ENCODE peak calls at places on chromosomes 16 and 17, in eight cellular contexts. Z, G, F, W, P, T, C and Q are unnamed samples.

GRCh38 chr17:28745777-28746473 is 2.1 kb downstream of the TRAF4 start:
- DNase-seq in Z (no peak), G (no peak), F (peak; percentile 81), W (no peak), P (peak; percentile 57), T (no peak), C (no peak), Q (no peak)

GRCh38 chr17:3695723-3696411 is at the start of gene P2RX5:
- DNase-seq in Z (no peak), G (no peak), F (no peak), W (peak; percentile 16), P (peak; percentile 42), T (peak; percentile 37), C (peak; percentile 38), Q (no peak)

GRCh38 chr16:81625544-81626152 is 153.4 kb upstream of the PLCG2 start:
- DNase-seq in Z (peak; percentile 43), G (peak; percentile 42), F (peak; percentile 73), W (peak; percentile 23), P (peak; percentile 90), T (no peak), C (peak; percentile 68), Q (peak; percentile 43)

GRCh38 chr17:29018788-29019474 is 13.1 kb upstream of the SEZ6 start:
- DNase-seq in Z (no peak), G (no peak), F (no peak), W (no peak), P (no peak), T (no peak), C (no peak), Q (no peak)

GRCh38 chr17:18158022-18158600 is 25.5 kb upstream of the ALKBH5 start:
- DNase-seq in Z (peak; percentile 85), G (peak; percentile 81), F (peak; percentile 60), W (peak; percentile 23), P (peak; percentile 84), T (peak; percentile 76), C (peak; percentile 51), Q (peak; percentile 77)

GRCh38 chr16:57577214-57577613 is 34.8 kb downstream of the ADGRG5 start:
- DNase-seq in Z (no peak), G (no peak), F (no peak), W (no peak), P (no peak), T (no peak), C (no peak), Q (no peak)

GRCh38 chr17:51764387-51764971 is 394.0 kb downstream of the CA10 start:
- DNase-seq in Z (peak; percentile 45), G (peak; percentile 64), F (peak; percentile 53), W (peak; percentile 95), P (peak; percentile 82), T (peak; percentile 41), C (peak; percentile 47), Q (peak; percentile 46)

GRCh38 chr16:85395913-85396878 is 216.9 kb upstream of the GSE1 start:
- DNase-seq in Z (peak; percentile 24), G (no peak), F (no peak), W (no peak), P (peak; percentile 53), T (no peak), C (peak; percentile 44), Q (no peak)

GRCh38 chr16:17548825-17549224 is 78.1 kb upstream of the XYLT1 start:
- DNase-seq in Z (no peak), G (no peak), F (no peak), W (no peak), P (no peak), T (no peak), C (no peak), Q (no peak)

GRCh38 chr16:83356266-83356665 is 451.5 kb upstream of the HSBP1 start:
- DNase-seq in Z (peak; percentile 65), G (peak; percentile 73), F (peak; percentile 40), W (peak; percentile 82), P (peak; percentile 73), T (peak; percentile 11), C (peak; percentile 53), Q (peak; percentile 61)

GRCh38 chr16:75385507-75386152 is 47.7 kb downstream of the CFDP1 start:
- DNase-seq in Z (peak; percentile 88), G (peak; percentile 95), F (peak; percentile 42), W (peak; percentile 80), P (peak; percentile 87), T (no peak), C (peak; percentile 84), Q (peak; percentile 86)

GRCh38 chr16:88853336-88853941 is 3.3 kb downstream of the GALNS start:
- DNase-seq in Z (peak; percentile 5), G (no peak), F (no peak), W (no peak), P (no peak), T (no peak), C (peak; percentile 53), Q (no peak)

GRCh38 chr17:81583589-81584337 is 31.6 kb upstream of the FAAP100 start:
- DNase-seq in Z (peak; percentile 68), G (no peak), F (no peak), W (no peak), P (no peak), T (no peak), C (peak; percentile 61), Q (peak; percentile 37)

GRCh38 chr16:3066440-3066748 is 954 bp downstream of the IL32 start:
- DNase-seq in Z (no peak), G (no peak), F (no peak), W (no peak), P (no peak), T (no peak), C (no peak), Q (no peak)

GRCh38 chr16:4393243-4393606 is 21.6 kb downstream of the VASN start:
- DNase-seq in Z (no peak), G (peak; percentile 65), F (no peak), W (no peak), P (no peak), T (no peak), C (no peak), Q (no peak)

GRCh38 chr16:78292726-78293380 is 193.4 kb downstream of the WWOX start:
- DNase-seq in Z (no peak), G (no peak), F (peak; percentile 20), W (no peak), P (no peak), T (no peak), C (no peak), Q (no peak)

GRCh38 chr17:73506470-73507435 is 137.5 kb downstream of the SDK2 start:
- DNase-seq in Z (no peak), G (no peak), F (no peak), W (no peak), P (no peak), T (no peak), C (no peak), Q (no peak)

GRCh38 chr17:80381416-80381923 is 33.5 kb upstream of the ENDOV start:
- DNase-seq in Z (no peak), G (no peak), F (no peak), W (no peak), P (no peak), T (no peak), C (no peak), Q (no peak)